ENCODE peak calls at places on chromosomes 12 and 14, in eight cellular contexts. O, J, H, N, G, S, I and D are unnamed samples.
A peak's percentile ranks its signal among the peaks of the same experiment; 100 is the strongest.

GRCh38 chr14:95256776-95257060 is 63.0 kb downstream of the CLMN start:
- DNase-seq in O (no peak), J (no peak), H (no peak), N (no peak), G (no peak), S (no peak), I (no peak), D (no peak)

GRCh38 chr12:64895541-64895940 is 71.1 kb downstream of the TBC1D30 start:
- DNase-seq in O (no peak), J (no peak), H (no peak), N (no peak), G (no peak), S (no peak), I (peak; percentile 38), D (no peak)

GRCh38 chr14:69056389-69056788 is 77.3 kb upstream of the ACTN1 start:
- DNase-seq in O (no peak), J (peak; percentile 58), H (no peak), N (no peak), G (no peak), S (no peak), I (peak; percentile 78), D (no peak)

GRCh38 chr12:51323966-51324895 is at the start of gene BIN2:
- DNase-seq in O (peak; percentile 70), J (no peak), H (peak; percentile 80), N (peak; percentile 75), G (no peak), S (no peak), I (no peak), D (peak; percentile 51)

GRCh38 chr12:6091786-6092566 is 32.5 kb downstream of the VWF start:
- DNase-seq in O (no peak), J (no peak), H (no peak), N (no peak), G (no peak), S (no peak), I (no peak), D (no peak)

GRCh38 chr12:7638064-7638763 is 27.5 kb downstream of the APOBEC1 start:
- DNase-seq in O (no peak), J (peak; percentile 16), H (no peak), N (no peak), G (no peak), S (no peak), I (no peak), D (no peak)

GRCh38 chr12:68440068-68440581 is 108.0 kb upstream of the MDM1 start:
- DNase-seq in O (no peak), J (no peak), H (no peak), N (no peak), G (no peak), S (no peak), I (peak; percentile 59), D (no peak)

GRCh38 chr12:77161944-77162343 is 96.6 kb upstream of the E2F7 start:
- DNase-seq in O (no peak), J (no peak), H (no peak), N (no peak), G (no peak), S (no peak), I (no peak), D (no peak)

GRCh38 chr12:51838036-51838435 is 10.5 kb downstream of the FIGNL2 start:
- DNase-seq in O (no peak), J (no peak), H (no peak), N (no peak), G (no peak), S (no peak), I (no peak), D (no peak)

GRCh38 chr12:105109465-105110212 is 2.1 kb downstream of the WASHC4 start:
- DNase-seq in O (no peak), J (no peak), H (no peak), N (no peak), G (no peak), S (no peak), I (no peak), D (peak; percentile 41)

GRCh38 chr12:131872154-131873046 is 22.0 kb upstream of the ULK1 start:
- DNase-seq in O (no peak), J (no peak), H (no peak), N (no peak), G (no peak), S (no peak), I (peak; percentile 14), D (no peak)

GRCh38 chr12:51082561-51083139 is 746 bp downstream of the CSRNP2 start:
- DNase-seq in O (peak; percentile 62), J (peak; percentile 64), H (no peak), N (peak; percentile 28), G (no peak), S (no peak), I (peak; percentile 40), D (no peak)

GRCh38 chr12:131129839-131130238 is 176.1 kb downstream of the ADGRD1 start:
- DNase-seq in O (peak; percentile 58), J (no peak), H (no peak), N (no peak), G (no peak), S (no peak), I (no peak), D (no peak)

GRCh38 chr12:121499929-121500793 is 80.7 kb downstream of the KDM2B start:
- DNase-seq in O (peak; percentile 88), J (peak; percentile 86), H (peak; percentile 84), N (peak; percentile 51), G (no peak), S (no peak), I (peak; percentile 45), D (peak; percentile 93)

GRCh38 chr14:22188346-22188745 is 400.7 kb downstream of the DAD1 start:
- DNase-seq in O (no peak), J (no peak), H (no peak), N (no peak), G (no peak), S (no peak), I (no peak), D (no peak)

GRCh38 chr14:49623941-49624806 is 3.6 kb downstream of the MGAT2 start:
- DNase-seq in O (no peak), J (no peak), H (no peak), N (no peak), G (no peak), S (no peak), I (no peak), D (no peak)

GRCh38 chr14:20415723-20416622 is 2.7 kb upstream of the TEP1 start:
- DNase-seq in O (no peak), J (peak; percentile 85), H (no peak), N (no peak), G (peak; percentile 31), S (no peak), I (peak; percentile 49), D (no peak)

GRCh38 chr14:37457334-37457733 is 137.7 kb downstream of the FOXA1 start:
- DNase-seq in O (no peak), J (no peak), H (no peak), N (no peak), G (no peak), S (no peak), I (no peak), D (no peak)

GRCh38 chr12:66288121-66288520 is 14.2 kb upstream of the HELB start:
- DNase-seq in O (no peak), J (no peak), H (no peak), N (peak; percentile 60), G (no peak), S (no peak), I (no peak), D (no peak)

GRCh38 chr12:9244894-9245293 is 36.7 kb upstream of the PZP start:
- DNase-seq in O (no peak), J (no peak), H (no peak), N (peak; percentile 73), G (no peak), S (no peak), I (peak; percentile 0), D (no peak)

GRCh38 chr12:98955284-98955683 is 310.2 kb downstream of the APAF1 start:
- DNase-seq in O (no peak), J (peak; percentile 19), H (no peak), N (no peak), G (no peak), S (no peak), I (no peak), D (no peak)

GRCh38 chr14:80974338-80975078 is 19.1 kb downstream of the TSHR start:
- DNase-seq in O (no peak), J (peak; percentile 46), H (no peak), N (no peak), G (peak; percentile 99), S (no peak), I (peak; percentile 29), D (no peak)

GRCh38 chr14:71800878-71801277 is 131.4 kb upstream of the RGS6 start:
- DNase-seq in O (no peak), J (no peak), H (no peak), N (no peak), G (no peak), S (no peak), I (no peak), D (no peak)

GRCh38 chr14:72128629-72129028 is 196.4 kb downstream of the RGS6 start:
- DNase-seq in O (no peak), J (no peak), H (no peak), N (no peak), G (no peak), S (no peak), I (no peak), D (no peak)

GRCh38 chr12:69254046-69254445 is 14.7 kb downstream of the CPSF6 start:
- DNase-seq in O (no peak), J (peak; percentile 38), H (no peak), N (no peak), G (no peak), S (no peak), I (peak; percentile 63), D (no peak)

GRCh38 chr14:63857467-63858030 is 4.7 kb downstream of the SYNE2 start:
- DNase-seq in O (no peak), J (no peak), H (no peak), N (peak; percentile 19), G (no peak), S (no peak), I (no peak), D (no peak)

GRCh38 chr14:65230287-65230728 is 128.0 kb upstream of the MAX start:
- DNase-seq in O (no peak), J (peak; percentile 11), H (no peak), N (no peak), G (no peak), S (no peak), I (peak; percentile 23), D (peak; percentile 87)

GRCh38 chr12:119412811-119413794 is 78.6 kb downstream of the CCDC60 start:
- DNase-seq in O (peak; percentile 75), J (peak; percentile 85), H (peak; percentile 62), N (peak; percentile 25), G (no peak), S (no peak), I (peak; percentile 48), D (peak; percentile 84)

GRCh38 chr12:32419520-32419960 is 20.2 kb downstream of the FGD4 start:
- DNase-seq in O (no peak), J (no peak), H (no peak), N (no peak), G (no peak), S (no peak), I (peak; percentile 83), D (peak; percentile 58)

GRCh38 chr12:96078281-96078761 is 42.9 kb upstream of the LTA4H start:
- DNase-seq in O (peak; percentile 64), J (peak; percentile 89), H (no peak), N (no peak), G (no peak), S (no peak), I (no peak), D (peak; percentile 86)

GRCh38 chr14:55353686-55354467 is 57.8 kb downstream of the ATG14 start:
- DNase-seq in O (no peak), J (no peak), H (no peak), N (no peak), G (no peak), S (no peak), I (no peak), D (no peak)